ENCODE peak calls at places on chromosomes 3 and 15, in four cellular contexts. One of them, this sample, is unnamed.

GRCh38 chr15:72706266-72706665 is 20.3 kb downstream of the BBS4 start:
- DNase-seq in progenitor cell of endocrine pancreas: no peak
- DNase-seq in kidney: no peak
- DNase-seq in lung: no peak
- DNase-seq in this sample: no peak

GRCh38 chr3:8348076-8348475 is 153.5 kb upstream of the LMCD1 start:
- DNase-seq in progenitor cell of endocrine pancreas: no peak
- DNase-seq in kidney: no peak
- DNase-seq in lung: no peak
- DNase-seq in this sample: no peak

GRCh38 chr3:71784914-71785593 is at the start of gene PROK2:
- DNase-seq in progenitor cell of endocrine pancreas: no peak
- DNase-seq in kidney: peak; percentile 76
- DNase-seq in lung: no peak
- DNase-seq in this sample: no peak

GRCh38 chr3:146187334-146187950 is 26.5 kb upstream of the PLOD2 start:
- DNase-seq in progenitor cell of endocrine pancreas: no peak
- DNase-seq in kidney: no peak
- DNase-seq in lung: no peak
- DNase-seq in this sample: no peak

GRCh38 chr3:170689218-170689874 is 103.5 kb upstream of the SLC7A14 start:
- DNase-seq in progenitor cell of endocrine pancreas: no peak
- DNase-seq in kidney: peak; percentile 67
- DNase-seq in lung: peak; percentile 78
- DNase-seq in this sample: no peak

GRCh38 chr3:36918050-36918449 is 26.8 kb downstream of the TRANK1 start:
- DNase-seq in progenitor cell of endocrine pancreas: no peak
- DNase-seq in kidney: no peak
- DNase-seq in lung: no peak
- DNase-seq in this sample: no peak

GRCh38 chr3:49295489-49296058 is 18.5 kb upstream of the C3orf62 start:
- DNase-seq in progenitor cell of endocrine pancreas: no peak
- DNase-seq in kidney: no peak
- DNase-seq in lung: no peak
- DNase-seq in this sample: no peak

GRCh38 chr3:16514799-16515353 is 1.4 kb upstream of the RFTN1 start:
- DNase-seq in progenitor cell of endocrine pancreas: no peak
- DNase-seq in kidney: no peak
- DNase-seq in lung: no peak
- DNase-seq in this sample: no peak

GRCh38 chr3:139202226-139202958 is 141.4 kb upstream of the MRPS22 start:
- DNase-seq in progenitor cell of endocrine pancreas: no peak
- DNase-seq in kidney: no peak
- DNase-seq in lung: no peak
- DNase-seq in this sample: no peak

GRCh38 chr3:177930771-177931170 is 605.5 kb upstream of the KCNMB2 start:
- DNase-seq in progenitor cell of endocrine pancreas: no peak
- DNase-seq in kidney: no peak
- DNase-seq in lung: no peak
- DNase-seq in this sample: no peak

GRCh38 chr15:90851114-90851513 is 17.3 kb upstream of the FURIN start:
- DNase-seq in progenitor cell of endocrine pancreas: no peak
- DNase-seq in kidney: no peak
- DNase-seq in lung: no peak
- DNase-seq in this sample: no peak

GRCh38 chr3:86895202-86895601 is 95.7 kb downstream of the VGLL3 start:
- DNase-seq in progenitor cell of endocrine pancreas: no peak
- DNase-seq in kidney: no peak
- DNase-seq in lung: no peak
- DNase-seq in this sample: no peak

GRCh38 chr3:90062018-90062417 is 954.6 kb downstream of the EPHA3 start:
- DNase-seq in progenitor cell of endocrine pancreas: no peak
- DNase-seq in kidney: no peak
- DNase-seq in lung: no peak
- DNase-seq in this sample: no peak

GRCh38 chr15:57957113-57957512 is 108.4 kb downstream of the ALDH1A2 start:
- DNase-seq in progenitor cell of endocrine pancreas: no peak
- DNase-seq in kidney: no peak
- DNase-seq in lung: no peak
- DNase-seq in this sample: no peak

GRCh38 chr3:30201715-30202114 is 404.7 kb upstream of the TGFBR2 start:
- DNase-seq in progenitor cell of endocrine pancreas: no peak
- DNase-seq in kidney: no peak
- DNase-seq in lung: no peak
- DNase-seq in this sample: no peak

GRCh38 chr3:196533260-196533681 is 18.1 kb upstream of the SMCO1 start:
- DNase-seq in progenitor cell of endocrine pancreas: no peak
- DNase-seq in kidney: no peak
- DNase-seq in lung: no peak
- DNase-seq in this sample: no peak

GRCh38 chr15:74682954-74683353 is 12.9 kb downstream of the EDC3 start:
- DNase-seq in progenitor cell of endocrine pancreas: no peak
- DNase-seq in kidney: no peak
- DNase-seq in lung: no peak
- DNase-seq in this sample: no peak

GRCh38 chr3:14480207-14481017 is 59.7 kb downstream of the GRIP2 start:
- DNase-seq in progenitor cell of endocrine pancreas: no peak
- DNase-seq in kidney: peak; percentile 55
- DNase-seq in lung: peak; percentile 41
- DNase-seq in this sample: peak; percentile 64

GRCh38 chr3:6750782-6751181 is 110.1 kb upstream of the GRM7 start:
- DNase-seq in progenitor cell of endocrine pancreas: no peak
- DNase-seq in kidney: no peak
- DNase-seq in lung: no peak
- DNase-seq in this sample: no peak

GRCh38 chr15:80152896-80153876 is at the start of gene FAH:
- DNase-seq in progenitor cell of endocrine pancreas: no peak
- DNase-seq in kidney: peak; percentile 91
- DNase-seq in lung: peak; percentile 70
- DNase-seq in this sample: no peak

GRCh38 chr3:70982274-70982673 is 601.3 kb downstream of the FOXP1 start:
- DNase-seq in progenitor cell of endocrine pancreas: no peak
- DNase-seq in kidney: no peak
- DNase-seq in lung: no peak
- DNase-seq in this sample: no peak

GRCh38 chr3:187919018-187919417 is 173.8 kb upstream of the BCL6 start:
- DNase-seq in progenitor cell of endocrine pancreas: no peak
- DNase-seq in kidney: no peak
- DNase-seq in lung: no peak
- DNase-seq in this sample: no peak

GRCh38 chr15:42286445-42287029 is 13.3 kb upstream of the TMEM87A start:
- DNase-seq in progenitor cell of endocrine pancreas: no peak
- DNase-seq in kidney: no peak
- DNase-seq in lung: no peak
- DNase-seq in this sample: no peak

GRCh38 chr15:74799843-74800558 is 12.6 kb upstream of the LMAN1L start:
- DNase-seq in progenitor cell of endocrine pancreas: peak; percentile 60
- DNase-seq in kidney: peak; percentile 84
- DNase-seq in lung: peak; percentile 85
- DNase-seq in this sample: no peak

GRCh38 chr3:71989165-71989564 is 204.2 kb upstream of the PROK2 start:
- DNase-seq in progenitor cell of endocrine pancreas: no peak
- DNase-seq in kidney: no peak
- DNase-seq in lung: no peak
- DNase-seq in this sample: no peak

DNA sequence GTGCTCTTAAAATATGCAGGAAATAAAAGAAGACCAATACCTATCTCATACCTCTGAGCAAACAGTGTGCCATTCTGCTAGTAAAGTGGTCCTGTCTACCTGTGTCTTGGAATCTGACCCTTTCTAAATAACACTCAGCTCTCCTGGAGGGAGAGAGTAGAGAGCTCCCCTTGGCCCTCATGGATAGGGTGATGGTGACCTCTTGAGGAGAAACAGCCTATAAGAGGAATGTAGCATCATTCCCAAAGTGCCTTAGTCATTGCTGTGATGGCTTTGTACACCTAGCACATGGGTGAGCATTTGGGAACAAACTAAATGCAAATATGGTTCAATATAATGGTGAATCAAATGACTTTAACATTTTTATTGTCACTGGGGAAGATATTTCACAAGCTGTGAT is 10.0 kb downstream of the SNTN start:
- DNase-seq in progenitor cell of endocrine pancreas: no peak
- DNase-seq in kidney: no peak
- DNase-seq in lung: no peak
- DNase-seq in this sample: no peak
- TF ChIP-seq CTCF in progenitor cell of endocrine pancreas: peak; percentile 42
- TF ChIP-seq CTCF in kidney: no peak
- TF ChIP-seq CTCF in lung: no peak
- TF ChIP-seq CTCF in this sample: no peak

GRCh38 chr3:66709464-66710058 is 208.7 kb upstream of the LRIG1 start:
- DNase-seq in progenitor cell of endocrine pancreas: no peak
- DNase-seq in kidney: no peak
- DNase-seq in lung: no peak
- DNase-seq in this sample: no peak
- TF ChIP-seq CTCF in progenitor cell of endocrine pancreas: no peak
- TF ChIP-seq CTCF in kidney: no peak
- TF ChIP-seq CTCF in lung: no peak
- TF ChIP-seq CTCF in this sample: no peak

GRCh38 chr3:155664922-155665695 is 79.8 kb downstream of the PLCH1 start:
- DNase-seq in progenitor cell of endocrine pancreas: no peak
- DNase-seq in kidney: no peak
- DNase-seq in lung: peak; percentile 56
- DNase-seq in this sample: no peak
- TF ChIP-seq CTCF in progenitor cell of endocrine pancreas: no peak
- TF ChIP-seq CTCF in kidney: no peak
- TF ChIP-seq CTCF in lung: no peak
- TF ChIP-seq CTCF in this sample: no peak

GRCh38 chr15:67049351-67050044 is 15.9 kb upstream of the SMAD3 start:
- DNase-seq in progenitor cell of endocrine pancreas: no peak
- DNase-seq in kidney: peak; percentile 86
- DNase-seq in lung: no peak
- DNase-seq in this sample: no peak
- TF ChIP-seq CTCF in progenitor cell of endocrine pancreas: no peak
- TF ChIP-seq CTCF in kidney: no peak
- TF ChIP-seq CTCF in lung: no peak
- TF ChIP-seq CTCF in this sample: peak; percentile 42

DNA sequence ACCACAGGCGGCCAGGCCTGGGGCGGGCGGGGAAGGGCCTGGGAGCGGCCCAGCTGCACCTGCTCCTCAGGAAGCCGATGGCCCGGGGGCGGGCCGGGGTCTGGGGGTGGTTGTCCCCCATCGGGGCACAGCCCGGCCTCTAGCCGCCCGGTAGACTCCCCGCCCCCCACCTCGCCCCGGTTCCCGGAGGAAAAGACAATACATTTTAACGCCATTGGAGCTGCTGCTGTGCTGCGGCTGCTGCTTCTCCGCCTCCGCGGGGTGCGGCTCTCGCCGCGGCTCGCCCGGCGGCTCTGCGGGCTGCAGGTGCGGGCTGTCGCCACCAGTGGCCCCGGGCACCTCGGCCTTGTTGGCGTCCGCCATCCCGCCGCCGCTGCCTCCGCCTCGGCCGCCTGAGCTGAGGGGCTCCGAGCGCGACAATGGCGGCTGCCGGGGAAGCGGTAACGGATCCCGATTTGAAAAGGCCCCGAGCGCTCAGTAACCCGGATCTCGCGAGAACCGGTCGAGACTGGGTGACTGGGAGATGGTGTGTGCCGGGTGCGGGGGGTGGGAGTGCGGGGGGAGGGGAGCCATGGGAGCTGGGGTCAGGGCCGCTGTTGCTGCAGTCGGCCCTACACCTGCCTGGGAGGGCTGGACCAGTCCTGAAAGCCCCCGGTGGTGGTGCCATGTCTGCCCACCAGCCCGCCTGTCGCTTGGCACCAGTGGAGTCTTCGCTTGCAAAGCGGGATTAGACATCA is at the start of gene MYEF2:
- DNase-seq in progenitor cell of endocrine pancreas: peak; percentile 73
- DNase-seq in kidney: peak; percentile 91
- DNase-seq in lung: peak; percentile 69
- DNase-seq in this sample: peak; percentile 89
- TF ChIP-seq CTCF in progenitor cell of endocrine pancreas: no peak
- TF ChIP-seq CTCF in kidney: no peak
- TF ChIP-seq CTCF in lung: no peak
- TF ChIP-seq CTCF in this sample: peak; percentile 22

DNA sequence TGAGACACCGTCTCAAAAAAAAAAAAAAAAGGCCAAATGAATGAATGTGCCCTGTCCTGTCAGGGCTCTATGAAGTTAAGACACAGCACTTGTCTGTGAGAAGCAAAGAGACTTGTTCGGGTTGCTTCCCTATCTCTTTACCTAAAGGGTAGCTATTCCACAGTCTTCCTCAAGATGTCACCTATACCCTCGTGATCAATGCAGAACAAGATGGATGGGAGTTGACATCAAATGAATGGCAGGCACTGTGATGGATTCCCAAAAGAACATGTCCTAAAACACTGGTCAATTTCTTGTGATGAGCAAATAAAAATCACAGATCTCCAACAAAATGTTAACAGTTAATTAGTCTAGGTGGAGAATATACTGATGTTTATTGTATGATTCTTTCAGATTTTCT is 9.5 kb downstream of the TADA3 start:
- DNase-seq in progenitor cell of endocrine pancreas: no peak
- DNase-seq in kidney: no peak
- DNase-seq in lung: no peak
- DNase-seq in this sample: no peak
- TF ChIP-seq CTCF in progenitor cell of endocrine pancreas: no peak
- TF ChIP-seq CTCF in kidney: no peak
- TF ChIP-seq CTCF in lung: peak; percentile 2
- TF ChIP-seq CTCF in this sample: peak; percentile 38

GRCh38 chr15:69380100-69380725 is 33.9 kb upstream of the KIF23 start:
- DNase-seq in progenitor cell of endocrine pancreas: no peak
- DNase-seq in kidney: no peak
- DNase-seq in lung: no peak
- DNase-seq in this sample: no peak
- TF ChIP-seq CTCF in progenitor cell of endocrine pancreas: peak; percentile 24
- TF ChIP-seq CTCF in kidney: no peak
- TF ChIP-seq CTCF in lung: no peak
- TF ChIP-seq CTCF in this sample: peak; percentile 33

GRCh38 chr3:150603090-150603887 is at the start of gene SELENOT:
- DNase-seq in progenitor cell of endocrine pancreas: peak; percentile 94
- DNase-seq in kidney: peak; percentile 98
- DNase-seq in lung: peak; percentile 94
- DNase-seq in this sample: peak; percentile 95
- TF ChIP-seq CTCF in progenitor cell of endocrine pancreas: peak; percentile 55
- TF ChIP-seq CTCF in kidney: no peak
- TF ChIP-seq CTCF in lung: no peak
- TF ChIP-seq CTCF in this sample: peak; percentile 75

GRCh38 chr15:76931397-76932089 is at the start of gene RCN2:
- DNase-seq in progenitor cell of endocrine pancreas: peak; percentile 89
- DNase-seq in kidney: peak; percentile 98
- DNase-seq in lung: peak; percentile 94
- DNase-seq in this sample: peak; percentile 98
- TF ChIP-seq CTCF in progenitor cell of endocrine pancreas: no peak
- TF ChIP-seq CTCF in kidney: no peak
- TF ChIP-seq CTCF in lung: no peak
- TF ChIP-seq CTCF in this sample: no peak